ENCODE peak calls at places on chromosomes 13 and 19, in six cellular contexts. C, Z, B, K, Y and D are unnamed samples.

GRCh38 chr19:47210180-47210490 is 20.9 kb downstream of the BBC3 start:
- DNase-seq in C (no peak), Z (no peak), B (no peak), K (no peak), Y (no peak), D (no peak)

GRCh38 chr13:97211357-97211756 is 10.8 kb upstream of the MBNL2 start:
- DNase-seq in C (no peak), Z (no peak), B (no peak), K (no peak), Y (no peak), D (no peak)

GRCh38 chr13:45336025-45336800 is 4.8 kb downstream of the TPT1 start:
- DNase-seq in C (no peak), Z (no peak), B (no peak), K (no peak), Y (no peak), D (no peak)

GRCh38 chr13:53631511-53631910 is 602.9 kb downstream of the OLFM4 start:
- DNase-seq in C (no peak), Z (no peak), B (no peak), K (no peak), Y (no peak), D (no peak)

GRCh38 chr13:98810746-98811145 is 58.3 kb upstream of the SLC15A1 start:
- DNase-seq in C (no peak), Z (no peak), B (no peak), K (no peak), Y (no peak), D (no peak)

GRCh38 chr19:50830266-50831025 is 2.9 kb downstream of the KLK15 start:
- DNase-seq in C (peak), Z (no peak), B (peak), K (no peak), Y (no peak), D (no peak)

GRCh38 chr19:1181606-1182005 is 7.5 kb upstream of the SBNO2 start:
- DNase-seq in C (no peak), Z (no peak), B (peak), K (no peak), Y (no peak), D (no peak)

GRCh38 chr13:111288276-111288675 is 32.2 kb upstream of the TEX29 start:
- DNase-seq in C (peak), Z (no peak), B (no peak), K (no peak), Y (no peak), D (no peak)

GRCh38 chr19:16095071-16095571 is 16.6 kb upstream of the RAB8A start:
- DNase-seq in C (no peak), Z (no peak), B (no peak), K (peak), Y (no peak), D (no peak)

GRCh38 chr19:1978346-1978894 is 37.1 kb downstream of the BTBD2 start:
- DNase-seq in C (no peak), Z (no peak), B (no peak), K (no peak), Y (no peak), D (no peak)

GRCh38 chr19:49533551-49534488 is 6.0 kb downstream of the RCN3 start:
- DNase-seq in C (no peak), Z (peak), B (peak), K (peak), Y (peak), D (peak)